ENCODE peak calls at places on chromosomes 11 and 22, in seven cellular contexts. R is breast epithelium, J is right atrium auricular region, V is stomach, Z is upper lobe of right lung, L is transverse colon, N is AG04450. F is an unnamed sample. For H3K9me3, the result is how much of the 10 kb centered on the place peaks cover.

GRCh38 chr11:74647404-74647803 is 55.0 kb downstream of the POLD3 start:
- DNase-seq in R (no peak), J (no peak), V (no peak), Z (no peak), L (no peak), N (no peak), F (no peak)

GRCh38 chr11:92415246-92415645 is 190.6 kb downstream of the FAT3 start:
- DNase-seq in R (no peak), J (no peak), V (no peak), Z (no peak), L (no peak), N (no peak), F (no peak)

GRCh38 chr11:35602160-35602793 is 16.0 kb upstream of the FJX1 start:
- DNase-seq in R (no peak), J (no peak), V (no peak), Z (no peak), L (no peak), N (no peak), F (no peak)

GRCh38 chr11:61129608-61130523 is 27.6 kb downstream of the CD5 start:
- DNase-seq in R (peak), J (peak), V (peak), Z (peak), L (peak), N (peak), F (peak)

GRCh38 chr11:72641900-72642814 is 32.1 kb downstream of the PDE2A start:
- DNase-seq in R (no peak), J (no peak), V (peak), Z (peak), L (peak), N (no peak), F (peak)

GRCh38 chr22:38756631-38757463 is 1.0 kb upstream of the SUN2 start:
- DNase-seq in R (no peak), J (no peak), V (no peak), Z (peak), L (peak), N (no peak), F (no peak)

GRCh38 chr11:60193687-60194433 is 11.0 kb upstream of the MS4A6A start:
- DNase-seq in R (no peak), J (peak), V (peak), Z (no peak), L (peak), N (no peak), F (no peak)

GRCh38 chr11:118226781-118227180 is 2.0 kb upstream of the JAML start:
- DNase-seq in R (no peak), J (no peak), V (no peak), Z (no peak), L (no peak), N (no peak), F (no peak)

GRCh38 chr22:42284643-42285181 is 14.3 kb upstream of the TCF20 start:
- DNase-seq in R (no peak), J (no peak), V (no peak), Z (peak), L (no peak), N (no peak), F (no peak)

GRCh38 chr11:33742249-33742851 is 6.1 kb upstream of the CD59 start:
- DNase-seq in R (no peak), J (no peak), V (no peak), Z (no peak), L (no peak), N (no peak), F (no peak)

GRCh38 chr11:88813233-88813915 is 252.4 kb downstream of the GRM5 start:
- DNase-seq in R (no peak), J (no peak), V (no peak), Z (no peak), L (no peak), N (no peak), F (no peak)

GRCh38 chr22:38465673-38466490 is 2.0 kb upstream of the KDELR3 start:
- DNase-seq in R (no peak), J (no peak), V (no peak), Z (peak), L (peak), N (no peak), F (no peak)

GRCh38 chr11:77038029-77038824 is 4.0 kb downstream of the B3GNT6 start:
- DNase-seq in R (no peak), J (no peak), V (no peak), Z (no peak), L (no peak), N (no peak), F (no peak)

GRCh38 chr22:33104192-33104591 is 46.0 kb upstream of the SYN3 start:
- DNase-seq in R (no peak), J (no peak), V (no peak), Z (no peak), L (no peak), N (no peak), F (no peak)

GRCh38 chr11:86228967-86229330 is 15.6 kb upstream of the EED start:
- DNase-seq in R (no peak), J (no peak), V (no peak), Z (no peak), L (no peak), N (no peak), F (no peak)

GRCh38 chr11:111620518-111620917 is 18.3 kb downstream of the SIK2 start:
- DNase-seq in R (no peak), J (no peak), V (no peak), Z (no peak), L (no peak), N (no peak), F (no peak)

GRCh38 chr11:73591050-73591449 is 6.9 kb downstream of the FAM168A start:
- DNase-seq in R (no peak), J (no peak), V (no peak), Z (no peak), L (no peak), N (no peak), F (no peak)

GRCh38 chr11:47998733-47999359 is 18.5 kb downstream of the PTPRJ start:
- DNase-seq in R (no peak), J (no peak), V (no peak), Z (no peak), L (peak), N (no peak), F (peak)

GRCh38 chr22:20771918-20772625 is 1.8 kb upstream of the SERPIND1 start:
- DNase-seq in R (no peak), J (no peak), V (no peak), Z (no peak), L (no peak), N (no peak), F (peak)

GRCh38 chr22:45629469-45630089 is 42.1 kb upstream of the ATXN10 start:
- DNase-seq in R (no peak), J (no peak), V (no peak), Z (peak), L (no peak), N (no peak), F (no peak)

GRCh38 chr22:47266329-47266728 is 503.9 kb downstream of the TBC1D22A start:
- DNase-seq in R (no peak), J (no peak), V (no peak), Z (no peak), L (no peak), N (no peak), F (no peak)
- H3K9me3 ChIP-seq in R (under half), J (under half), V (under half), Z (under half), L (under half), N (under half), F (under half)

DNA sequence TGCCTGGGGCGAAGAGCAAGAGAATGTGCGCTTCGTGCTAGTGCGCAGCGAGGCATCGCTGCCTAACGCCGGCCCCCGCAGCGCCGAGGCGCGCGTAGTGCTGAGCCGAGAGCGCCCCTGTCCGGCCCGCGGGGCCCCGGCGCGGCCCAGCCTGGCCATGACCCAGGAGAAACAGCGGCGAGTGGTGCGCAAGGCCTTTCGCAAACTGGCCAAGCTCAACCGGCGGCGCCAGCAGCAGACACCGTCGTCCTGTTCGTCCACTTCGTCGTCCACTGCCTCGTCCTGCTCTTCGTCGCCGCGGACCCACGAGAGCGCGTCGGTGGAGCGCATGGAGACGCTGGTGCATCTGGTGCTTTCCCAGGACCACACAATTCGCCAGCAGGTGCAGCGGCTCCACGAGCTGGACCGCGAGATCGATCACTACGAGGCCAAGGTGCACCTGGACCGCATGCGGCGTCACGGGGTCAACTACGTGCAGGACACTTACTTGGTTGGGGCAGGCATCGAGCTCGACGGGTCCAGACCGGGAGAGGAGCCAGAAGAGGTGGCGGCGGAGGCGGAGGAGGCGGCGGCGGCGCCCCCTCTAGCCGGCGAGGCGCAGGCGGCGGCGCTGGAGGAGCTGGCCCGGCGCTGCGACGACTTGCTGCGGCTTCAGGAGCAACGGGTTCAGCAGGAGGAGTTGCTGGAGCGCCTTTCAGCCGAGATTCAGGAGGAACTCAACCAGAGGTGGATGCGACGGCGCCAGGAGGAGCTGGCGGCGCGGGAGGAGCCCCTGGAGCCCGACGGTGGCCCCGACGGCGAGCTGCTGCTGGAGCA is 1.0 kb downstream of the RASSF10 start:
- DNase-seq in R (no peak), J (no peak), V (peak), Z (peak), L (no peak), N (no peak), F (peak)
- H3K4me3 ChIP-seq in R (peak), J (peak), V (peak), Z (peak), L (peak), N (no peak), F (no peak)

GRCh38 chr11:36945384-36945783 is 347.3 kb upstream of the RAG2 start:
- DNase-seq in R (no peak), J (no peak), V (no peak), Z (no peak), L (no peak), N (no peak), F (no peak)
- TF ChIP-seq CTCF in R (no peak), J (no peak), V (no peak), Z (peak), L (peak), N (peak), F (peak)

GRCh38 chr11:50071584-50072225 is 39.0 kb downstream of the OR4C45 start:
- DNase-seq in R (no peak), J (no peak), V (no peak), Z (no peak), L (no peak), N (no peak), F (no peak)

GRCh38 chr11:50075856-50076255 is 43.2 kb downstream of the OR4C45 start:
- DNase-seq in R (no peak), J (no peak), V (no peak), Z (peak), L (no peak), N (no peak), F (no peak)

GRCh38 chr11:50074161-50074560 is 41.5 kb downstream of the OR4C45 start:
- DNase-seq in R (no peak), J (no peak), V (no peak), Z (no peak), L (no peak), N (no peak), F (no peak)

GRCh38 chr11:50072226-50073112 is 39.8 kb downstream of the OR4C45 start:
- DNase-seq in R (no peak), J (no peak), V (no peak), Z (no peak), L (no peak), N (no peak), F (no peak)

GRCh38 chr11:50073113-50074105 is 40.7 kb downstream of the OR4C45 start:
- DNase-seq in R (no peak), J (no peak), V (no peak), Z (no peak), L (no peak), N (no peak), F (no peak)
- H3K9me3 ChIP-seq in R (under half), J (under half), V (half or more), Z (under half), L (under half), N (half or more), F (under half)

GRCh38 chr22:31342389-31343125 is 3.6 kb downstream of the PATZ1 start:
- DNase-seq in R (no peak), J (no peak), V (no peak), Z (no peak), L (no peak), N (no peak), F (no peak)
- H3K4me3 ChIP-seq in R (no peak), J (no peak), V (peak), Z (peak), L (no peak), N (peak), F (no peak)

F was measured in right lobe of liver.